ENCODE peak calls at places on chromosome 5, in six cellular contexts. One of them, this sample, is unnamed.

GRCh38 chr5:151739939-151740335 is 18.5 kb downstream of the ATOX1 start:
- DNase-seq in K562: no peak
- DNase-seq in HCT116: no peak
- DNase-seq in NT2/D1: peak
- DNase-seq in HepG2: no peak
- DNase-seq in GM12878: no peak
- DNase-seq in this sample: no peak

GRCh38 chr5:175663191-175664184 is 5.6 kb downstream of the HRH2 start:
- DNase-seq in HCT116: no peak
- DNase-seq in HepG2: no peak
- DNase-seq in K562: no peak
- DNase-seq in GM12878: no peak
- DNase-seq in NT2/D1: no peak
- DNase-seq in this sample: no peak

GRCh38 chr5:355379-355935 is 33.9 kb downstream of the AHRR start:
- DNase-seq in K562: no peak
- DNase-seq in GM12878: no peak
- DNase-seq in NT2/D1: no peak
- DNase-seq in HCT116: no peak
- DNase-seq in HepG2: no peak
- DNase-seq in this sample: no peak

GRCh38 chr5:73630760-73631159 is 4.8 kb downstream of the ARHGEF28 start:
- DNase-seq in HepG2: no peak
- DNase-seq in HCT116: no peak
- DNase-seq in NT2/D1: no peak
- DNase-seq in GM12878: no peak
- DNase-seq in K562: no peak
- DNase-seq in this sample: no peak

GRCh38 chr5:153952893-153953292 is 85.8 kb downstream of the FAM114A2 start:
- DNase-seq in K562: no peak
- DNase-seq in NT2/D1: no peak
- DNase-seq in GM12878: no peak
- DNase-seq in HCT116: no peak
- DNase-seq in HepG2: no peak
- DNase-seq in this sample: no peak

GRCh38 chr5:133944263-133945230 is 23.9 kb downstream of the C5orf15 start:
- DNase-seq in HepG2: peak
- DNase-seq in GM12878: no peak
- DNase-seq in HCT116: peak
- DNase-seq in NT2/D1: no peak
- DNase-seq in K562: peak
- DNase-seq in this sample: no peak

GRCh38 chr5:82147860-82148573 is 130.1 kb downstream of the RPS23 start:
- DNase-seq in GM12878: no peak
- DNase-seq in HepG2: no peak
- DNase-seq in HCT116: no peak
- DNase-seq in NT2/D1: no peak
- DNase-seq in K562: no peak
- DNase-seq in this sample: no peak

GRCh38 chr5:61504143-61504542 is 172.1 kb downstream of the ZSWIM6 start:
- DNase-seq in HepG2: no peak
- DNase-seq in NT2/D1: no peak
- DNase-seq in GM12878: no peak
- DNase-seq in K562: no peak
- DNase-seq in HCT116: no peak
- DNase-seq in this sample: no peak

GRCh38 chr5:172443441-172444109 is 10.8 kb downstream of the SH3PXD2B start:
- DNase-seq in HCT116: peak
- DNase-seq in HepG2: no peak
- DNase-seq in GM12878: no peak
- DNase-seq in NT2/D1: no peak
- DNase-seq in K562: peak
- DNase-seq in this sample: no peak

GRCh38 chr5:143495823-143496275 is 92.4 kb upstream of the NR3C1 start:
- DNase-seq in HepG2: no peak
- DNase-seq in HCT116: no peak
- DNase-seq in GM12878: no peak
- DNase-seq in NT2/D1: no peak
- DNase-seq in K562: no peak
- DNase-seq in this sample: no peak

GRCh38 chr5:56732147-56732546 is 83.2 kb upstream of the MAP3K1 start:
- DNase-seq in NT2/D1: no peak
- DNase-seq in GM12878: no peak
- DNase-seq in HCT116: no peak
- DNase-seq in HepG2: no peak
- DNase-seq in K562: no peak
- DNase-seq in this sample: no peak

GRCh38 chr5:147081256-147081872 is 153.5 kb upstream of the STK32A start:
- DNase-seq in NT2/D1: no peak
- DNase-seq in HCT116: no peak
- DNase-seq in K562: no peak
- DNase-seq in GM12878: no peak
- DNase-seq in HepG2: no peak
- DNase-seq in this sample: no peak

GRCh38 chr5:107671742-107672211 is 1.0 kb upstream of the EFNA5 start:
- DNase-seq in HepG2: no peak
- DNase-seq in GM12878: no peak
- DNase-seq in HCT116: peak
- DNase-seq in K562: no peak
- DNase-seq in NT2/D1: peak
- DNase-seq in this sample: peak

GRCh38 chr5:79871721-79872120 is 119.3 kb downstream of the MTX3 start:
- DNase-seq in NT2/D1: no peak
- DNase-seq in HepG2: no peak
- DNase-seq in GM12878: no peak
- DNase-seq in K562: no peak
- DNase-seq in HCT116: no peak
- DNase-seq in this sample: no peak

GRCh38 chr5:149128023-149128875 is 13.0 kb upstream of the ABLIM3 start:
- DNase-seq in NT2/D1: no peak
- DNase-seq in K562: peak
- DNase-seq in HCT116: no peak
- DNase-seq in HepG2: no peak
- DNase-seq in GM12878: no peak
- DNase-seq in this sample: peak

GRCh38 chr5:102080288-102080687 is 215.8 kb downstream of the SLCO4C1 start:
- DNase-seq in HepG2: peak
- DNase-seq in NT2/D1: no peak
- DNase-seq in K562: no peak
- DNase-seq in GM12878: no peak
- DNase-seq in HCT116: no peak
- DNase-seq in this sample: no peak

DNA sequence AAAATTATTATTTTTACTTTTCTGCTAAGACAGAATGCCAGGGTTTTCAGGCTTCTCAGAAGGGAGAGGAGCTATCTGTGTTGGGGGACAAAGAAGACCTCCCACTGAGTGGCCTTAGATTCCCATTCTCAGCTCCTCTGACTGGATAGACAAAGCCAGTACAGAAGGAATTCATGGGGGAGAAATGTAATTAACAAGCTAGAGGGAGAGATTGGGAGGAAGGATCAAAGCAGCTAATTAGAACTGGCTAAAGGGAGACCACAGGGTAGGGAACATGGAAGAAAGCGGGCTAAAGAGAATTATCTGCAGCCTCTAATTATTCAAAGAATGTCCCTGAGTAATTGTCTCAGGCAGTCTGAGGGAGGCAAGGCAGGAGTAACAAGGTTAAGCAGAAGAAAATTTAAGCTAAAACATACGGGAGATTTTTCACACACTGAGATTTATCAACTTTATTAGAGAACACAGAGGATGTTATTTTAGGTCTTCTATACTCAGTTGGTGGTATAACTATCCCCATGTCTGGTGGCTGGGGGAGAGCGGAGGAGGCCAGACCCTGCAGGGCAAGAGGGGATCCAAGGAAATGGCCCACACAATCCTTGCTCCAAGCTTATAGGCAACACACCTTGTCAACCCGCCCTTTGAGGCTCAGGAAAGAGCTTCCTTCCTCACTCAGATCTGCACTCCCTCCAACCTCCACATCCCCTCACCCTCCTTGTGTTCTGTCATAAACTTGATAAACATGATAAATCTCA is 87.7 kb upstream of the LRRTM2 start:
- DNase-seq in HepG2: no peak
- DNase-seq in GM12878: no peak
- DNase-seq in NT2/D1: peak
- DNase-seq in K562: no peak
- DNase-seq in HCT116: no peak
- DNase-seq in this sample: no peak
- TF ChIP-seq ZNF274 in HepG2: no peak
- TF ChIP-seq ZNF274 in GM12878: no peak
- TF ChIP-seq ZNF274 in NT2/D1: no peak
- TF ChIP-seq ZNF274 in K562: no peak
- TF ChIP-seq ZNF274 in HCT116: no peak
- TF ChIP-seq ZNF274 in this sample: no peak

DNA sequence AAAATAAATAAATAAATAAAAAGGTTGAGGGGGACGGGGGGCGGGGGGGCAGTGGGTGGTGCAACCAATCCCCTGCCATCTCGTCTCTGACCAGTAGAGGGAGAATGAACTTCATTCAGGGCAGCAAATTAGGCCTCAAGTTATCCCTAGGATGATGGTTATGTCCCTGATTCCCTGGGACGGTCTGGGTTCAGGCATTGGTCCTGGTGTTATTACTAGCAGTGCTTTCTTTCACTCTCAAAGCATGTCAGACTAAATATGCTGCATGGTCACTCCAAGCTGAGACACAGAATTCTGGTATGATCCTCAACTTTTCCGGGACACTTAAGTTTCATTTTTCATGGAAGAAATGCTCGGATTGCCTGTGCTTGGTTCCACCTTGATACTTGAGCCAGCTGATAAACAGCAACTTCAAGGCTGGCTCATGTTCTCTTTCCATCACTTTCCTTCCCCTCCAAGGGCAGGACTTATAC is 59.4 kb downstream of the DAP start:
- DNase-seq in K562: peak
- DNase-seq in NT2/D1: no peak
- DNase-seq in GM12878: no peak
- DNase-seq in HCT116: no peak
- DNase-seq in HepG2: peak
- DNase-seq in this sample: peak
- TF ChIP-seq ZNF274 in K562: no peak
- TF ChIP-seq ZNF274 in NT2/D1: no peak
- TF ChIP-seq ZNF274 in GM12878: no peak
- TF ChIP-seq ZNF274 in HCT116: no peak
- TF ChIP-seq ZNF274 in HepG2: no peak
- TF ChIP-seq ZNF274 in this sample: no peak

GRCh38 chr5:136011427-136012001 is 17.3 kb upstream of the TGFBI start:
- DNase-seq in GM12878: no peak
- DNase-seq in NT2/D1: no peak
- DNase-seq in K562: no peak
- DNase-seq in HCT116: peak
- DNase-seq in HepG2: no peak
- DNase-seq in this sample: no peak

GRCh38 chr5:136014049-136014516 is 14.7 kb upstream of the TGFBI start:
- DNase-seq in GM12878: no peak
- DNase-seq in HepG2: no peak
- DNase-seq in HCT116: no peak
- DNase-seq in NT2/D1: no peak
- DNase-seq in K562: no peak
- DNase-seq in this sample: no peak

GRCh38 chr5:136013559-136013958 is 15.2 kb upstream of the TGFBI start:
- DNase-seq in HepG2: no peak
- DNase-seq in NT2/D1: no peak
- DNase-seq in K562: no peak
- DNase-seq in GM12878: no peak
- DNase-seq in HCT116: no peak
- DNase-seq in this sample: no peak

GRCh38 chr5:136014976-136015375 is 13.8 kb upstream of the TGFBI start:
- DNase-seq in NT2/D1: no peak
- DNase-seq in HepG2: no peak
- DNase-seq in GM12878: no peak
- DNase-seq in HCT116: no peak
- DNase-seq in K562: no peak
- DNase-seq in this sample: no peak

GRCh38 chr5:136012041-136012804 is 16.6 kb upstream of the TGFBI start:
- DNase-seq in NT2/D1: no peak
- DNase-seq in HepG2: no peak
- DNase-seq in HCT116: no peak
- DNase-seq in K562: no peak
- DNase-seq in GM12878: no peak
- DNase-seq in this sample: no peak
- TF ChIP-seq ZNF274 in NT2/D1: no peak
- TF ChIP-seq ZNF274 in HepG2: no peak
- TF ChIP-seq ZNF274 in HCT116: no peak
- TF ChIP-seq ZNF274 in K562: no peak
- TF ChIP-seq ZNF274 in GM12878: no peak
- TF ChIP-seq ZNF274 in this sample: no peak

DNA sequence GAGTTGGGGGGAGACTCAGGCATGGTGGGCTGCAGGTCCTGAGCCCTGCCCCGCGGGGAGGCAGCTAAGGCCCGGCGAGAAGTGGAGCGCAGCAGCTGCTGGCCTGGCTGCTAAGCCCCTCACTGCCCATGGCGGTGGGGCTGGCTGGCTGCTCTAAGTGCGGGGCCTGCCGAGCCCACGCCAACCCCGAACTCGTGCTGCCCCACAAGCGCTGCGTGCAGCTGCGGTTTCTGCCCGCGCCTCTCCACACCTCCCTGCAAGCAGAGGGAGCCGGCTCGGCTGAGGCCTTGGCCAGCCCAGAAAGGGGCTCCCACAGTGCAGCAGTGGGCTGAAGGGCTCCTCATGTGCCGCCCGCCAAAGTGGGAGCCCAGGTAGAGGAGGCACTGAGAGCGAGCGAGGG is 1355.1 kb upstream of the WWC1 start:
- DNase-seq in NT2/D1: no peak
- DNase-seq in HCT116: no peak
- DNase-seq in HepG2: no peak
- DNase-seq in GM12878: no peak
- DNase-seq in K562: no peak
- DNase-seq in this sample: no peak
- TF ChIP-seq ZNF274 in NT2/D1: no peak
- TF ChIP-seq ZNF274 in HCT116: no peak
- TF ChIP-seq ZNF274 in HepG2: no peak
- TF ChIP-seq ZNF274 in GM12878: no peak
- TF ChIP-seq ZNF274 in K562: no peak
- TF ChIP-seq ZNF274 in this sample: no peak